ENCODE peak calls at places on chromosomes 6 and 20, in ten cellular contexts. K is stomach, J is ovary, S is HepG2, M is H1, P is A549, L is transverse colon, V is esophagus muscularis mucosa, T is suprapubic skin, C is sigmoid colon. N is an unnamed sample.

GRCh38 chr20:41587956-41588355 is 30.2 kb downstream of the CHD6 start:
- DNase-seq in L (no peak), T (no peak), J (no peak), C (no peak), P (no peak), M (no peak), S (no peak), K (no peak), V (no peak), N (no peak)

GRCh38 chr6:26020291-26020982 is 57.8 kb downstream of the TRIM38 start:
- DNase-seq in T (peak), L (peak), J (peak), C (peak), V (no peak), S (no peak), K (peak), P (peak), M (no peak), N (peak)

GRCh38 chr6:10621227-10621626 is 73.2 kb downstream of the C6orf52 start:
- DNase-seq in T (no peak), P (no peak), K (no peak), M (no peak), V (no peak), L (no peak), S (no peak), J (no peak), C (no peak), N (no peak)

GRCh38 chr20:38421915-38422314 is 13.2 kb downstream of the SNHG17 start:
- DNase-seq in L (no peak), S (no peak), K (no peak), T (no peak), V (no peak), M (no peak), P (no peak), J (no peak), C (no peak), N (no peak)

GRCh38 chr6:36463686-36464085 is 20.9 kb downstream of the KCTD20 start:
- DNase-seq in L (no peak), V (no peak), P (no peak), M (no peak), S (no peak), T (no peak), K (no peak), C (no peak), J (no peak), N (no peak)

GRCh38 chr6:138795809-138796469 is at the start of gene ECT2L:
- DNase-seq in T (peak), V (peak), P (no peak), J (peak), S (no peak), K (peak), L (peak), C (peak), M (peak), N (peak)

GRCh38 chr6:91438570-91438969 is 851.7 kb upstream of the MAP3K7 start:
- DNase-seq in L (no peak), J (no peak), S (no peak), P (no peak), K (no peak), T (no peak), M (no peak), V (no peak), C (no peak), N (no peak)

GRCh38 chr6:134675110-134676038 is 274.5 kb downstream of the ALDH8A1 start:
- DNase-seq in V (no peak), K (no peak), J (no peak), S (no peak), P (no peak), C (no peak), T (no peak), L (no peak), M (no peak), N (no peak)

GRCh38 chr20:25285091-25285647 is 37.3 kb downstream of the PYGB start:
- DNase-seq in M (peak), J (peak), S (no peak), C (peak), P (no peak), K (peak), L (peak), T (peak), V (no peak), N (no peak)

GRCh38 chr6:134026597-134026996 is 25.8 kb downstream of the SLC2A12 start:
- DNase-seq in T (no peak), V (no peak), K (no peak), J (no peak), S (no peak), M (no peak), L (no peak), C (no peak), P (no peak), N (no peak)

GRCh38 chr6:138963531-138963930 is 24.5 kb downstream of the REPS1 start:
- DNase-seq in S (no peak), J (no peak), L (no peak), K (no peak), P (no peak), C (no peak), T (no peak), V (no peak), M (no peak), N (no peak)

GRCh38 chr6:108969776-108970175 is 121.6 kb downstream of the ARMC2 start:
- DNase-seq in V (no peak), K (no peak), M (no peak), C (no peak), T (no peak), S (no peak), L (no peak), P (no peak), J (no peak), N (no peak)

GRCh38 chr20:50256577-50256976 is 65.9 kb downstream of the CEBPB start:
- DNase-seq in T (no peak), S (no peak), P (no peak), C (no peak), J (no peak), K (no peak), V (no peak), L (no peak), M (no peak), N (no peak)

GRCh38 chr20:44888226-44889103 is 3.0 kb downstream of the YWHAB start:
- DNase-seq in V (no peak), T (no peak), C (no peak), L (no peak), P (peak), K (no peak), J (no peak), M (no peak), S (peak), N (no peak)

GRCh38 chr6:56851541-56852248 is 103.2 kb upstream of the BEND6 start:
- DNase-seq in V (no peak), J (peak), K (peak), M (peak), P (peak), L (no peak), S (peak), C (peak), T (no peak), N (peak)

GRCh38 chr6:113564401-113565161 is 292.6 kb upstream of the MARCKS start:
- DNase-seq in J (peak), P (no peak), M (peak), T (peak), V (peak), K (peak), L (peak), S (peak), C (peak), N (peak)

GRCh38 chr6:131116755-131117360 is 18.4 kb upstream of the AKAP7 start:
- DNase-seq in V (no peak), P (peak), C (no peak), T (no peak), K (no peak), S (peak), J (no peak), L (no peak), M (no peak), N (no peak)

GRCh38 chr6:28769626-28770402 is 154.0 kb downstream of the TRIM27 start:
- DNase-seq in M (no peak), L (no peak), J (no peak), V (peak), S (no peak), C (no peak), P (peak), K (no peak), T (no peak), N (no peak)

GRCh38 chr6:137657351-137657911 is 163.2 kb upstream of the OLIG3 start:
- DNase-seq in V (no peak), C (no peak), J (no peak), P (peak), L (no peak), K (no peak), M (no peak), T (no peak), S (no peak), N (no peak)

DNA sequence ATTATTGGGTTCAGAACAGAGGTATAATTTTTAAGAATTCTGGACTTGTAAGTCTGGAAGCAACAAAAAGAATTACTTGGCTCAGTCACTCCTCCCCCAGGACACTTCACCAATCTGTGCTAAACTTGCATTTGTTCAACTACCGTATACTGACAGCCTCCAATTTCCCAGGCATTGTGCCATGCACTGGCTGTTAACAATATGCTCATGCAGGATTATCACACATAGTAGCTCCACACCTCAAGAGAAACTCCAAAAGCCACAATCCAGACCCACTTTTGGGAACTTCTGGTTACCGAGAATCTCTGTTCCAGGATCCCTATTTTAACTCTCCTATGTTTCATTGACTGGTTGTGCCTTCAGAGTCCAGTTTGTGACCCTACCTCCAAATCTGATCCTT is 7.7 kb downstream of the ADGRF1 start:
- DNase-seq in S (no peak), C (no peak), L (no peak), T (no peak), K (no peak), J (no peak), M (no peak), P (no peak), V (peak), N (no peak)
- H3K4me3 ChIP-seq in S (no peak), C (no peak), L (no peak), T (no peak), K (no peak), J (no peak), M (no peak), P (no peak), V (no peak), N (no peak)

DNA sequence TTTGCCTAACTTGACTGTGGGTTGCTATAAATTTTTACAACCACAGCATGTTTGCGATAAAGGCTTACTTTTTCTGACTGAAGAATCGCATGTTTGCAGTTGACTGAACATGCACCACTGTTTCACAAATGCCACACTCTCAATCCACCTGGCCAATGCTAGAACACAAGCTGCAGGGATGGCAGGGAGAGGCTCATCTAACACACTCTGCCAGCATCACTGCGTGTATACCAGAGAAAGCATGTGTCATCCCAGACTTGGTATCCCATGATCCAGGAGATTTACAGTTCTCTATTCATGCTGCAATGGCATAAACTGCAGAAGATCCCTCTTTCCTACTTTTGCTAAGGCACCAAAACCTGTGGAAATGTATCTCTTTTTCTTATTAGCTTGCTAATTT is 187.1 kb downstream of the HIVEP2 start:
- DNase-seq in V (no peak), K (no peak), J (no peak), P (no peak), C (no peak), L (no peak), M (no peak), T (no peak), S (no peak), N (no peak)
- TF ChIP-seq EP300 in V (no peak), K (no peak), J (no peak), P (no peak), C (no peak), L (no peak), M (no peak), T (no peak), S (no peak), N (no peak)

GRCh38 chr6:31619805-31620585 is 520 bp upstream of the PRRC2A start:
- DNase-seq in M (peak), S (peak), T (peak), K (peak), C (peak), L (peak), J (peak), P (peak), V (peak), N (peak)
- TF ChIP-seq POLR2A in M (peak), S (peak), T (peak), K (no peak), C (peak), L (peak), J (peak), P (peak), V (peak), N (peak)

GRCh38 chr6:82687855-82688254 is 324.2 kb downstream of the TPBG start:
- DNase-seq in V (no peak), T (no peak), M (no peak), J (no peak), L (no peak), P (no peak), S (no peak), K (no peak), C (no peak), N (no peak)
- H3K4me3 ChIP-seq in V (no peak), T (no peak), M (no peak), J (no peak), L (no peak), P (no peak), S (no peak), K (no peak), C (no peak), N (no peak)

GRCh38 chr20:51492167-51493092 is 50.1 kb downstream of the NFATC2 start:
- DNase-seq in C (no peak), M (no peak), J (peak), S (no peak), P (no peak), L (no peak), T (peak), K (peak), V (no peak), N (no peak)
- TF ChIP-seq EP300 in C (no peak), M (no peak), J (no peak), S (no peak), P (no peak), L (no peak), T (no peak), K (no peak), V (no peak), N (no peak)

DNA sequence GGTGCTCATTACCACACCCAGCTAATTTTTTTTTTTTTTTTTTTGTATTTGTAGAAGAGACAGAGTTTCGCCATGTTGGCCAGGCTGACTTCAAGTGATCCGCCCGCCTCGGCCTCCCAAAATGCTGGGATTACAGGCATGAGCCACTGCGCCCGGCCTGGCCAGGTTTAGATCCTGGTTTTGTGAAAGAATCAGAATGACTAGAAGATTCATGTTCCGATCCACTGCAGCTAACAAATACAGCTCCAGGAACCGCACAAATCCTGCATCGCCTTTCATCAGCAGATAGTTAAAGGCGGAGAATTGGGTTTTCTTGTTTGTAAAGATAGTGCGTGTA is 151.2 kb upstream of the AKAP12 start:
- DNase-seq in P (no peak), S (no peak), T (no peak), L (no peak), V (no peak), C (no peak), M (no peak), K (no peak), J (no peak), N (no peak)
- TF ChIP-seq POLR2A in P (no peak), S (no peak), T (no peak), L (no peak), V (no peak), C (no peak), M (no peak), K (no peak), J (no peak), N (no peak)

DNA sequence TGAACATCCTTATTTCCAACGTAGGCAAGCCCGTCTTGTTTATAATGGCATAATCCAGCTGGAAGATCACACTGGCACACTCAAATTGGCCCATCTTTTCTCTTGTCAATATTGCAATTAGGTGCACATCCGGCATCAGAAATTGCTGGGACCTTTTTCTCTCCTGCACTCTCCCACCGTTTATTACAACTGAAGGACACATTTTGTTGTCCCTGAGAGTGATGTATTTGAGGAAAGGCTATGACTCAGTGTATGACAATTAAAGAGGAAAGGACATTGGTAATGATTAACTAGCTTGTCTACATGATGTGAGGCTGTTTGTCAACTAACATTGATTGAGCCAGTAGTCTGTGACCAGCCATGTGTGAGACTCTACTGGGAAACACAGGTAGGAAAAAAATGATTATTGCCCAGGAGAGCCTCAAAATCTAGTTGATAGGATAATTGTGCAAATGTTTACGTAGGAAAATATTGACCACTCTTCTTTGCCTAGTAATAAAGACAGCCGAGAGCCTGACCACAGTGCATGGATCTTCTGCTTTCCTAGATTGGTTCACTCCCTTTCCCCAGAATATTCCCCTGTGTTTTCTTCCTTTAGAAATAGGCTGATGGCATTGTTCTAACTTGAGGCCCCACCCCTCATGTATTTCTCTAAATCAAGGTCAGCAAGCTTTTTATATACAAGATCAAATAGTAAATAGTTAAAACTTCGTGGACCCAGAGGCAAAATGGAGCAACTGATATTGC is 230.0 kb upstream of the BTBD3 start:
- DNase-seq in L (no peak), C (no peak), S (peak), V (no peak), J (no peak), T (no peak), K (no peak), M (no peak), P (peak), N (no peak)
- H3K4me3 ChIP-seq in L (no peak), C (no peak), S (no peak), V (no peak), J (no peak), T (no peak), K (peak), M (peak), P (peak), N (no peak)

DNA sequence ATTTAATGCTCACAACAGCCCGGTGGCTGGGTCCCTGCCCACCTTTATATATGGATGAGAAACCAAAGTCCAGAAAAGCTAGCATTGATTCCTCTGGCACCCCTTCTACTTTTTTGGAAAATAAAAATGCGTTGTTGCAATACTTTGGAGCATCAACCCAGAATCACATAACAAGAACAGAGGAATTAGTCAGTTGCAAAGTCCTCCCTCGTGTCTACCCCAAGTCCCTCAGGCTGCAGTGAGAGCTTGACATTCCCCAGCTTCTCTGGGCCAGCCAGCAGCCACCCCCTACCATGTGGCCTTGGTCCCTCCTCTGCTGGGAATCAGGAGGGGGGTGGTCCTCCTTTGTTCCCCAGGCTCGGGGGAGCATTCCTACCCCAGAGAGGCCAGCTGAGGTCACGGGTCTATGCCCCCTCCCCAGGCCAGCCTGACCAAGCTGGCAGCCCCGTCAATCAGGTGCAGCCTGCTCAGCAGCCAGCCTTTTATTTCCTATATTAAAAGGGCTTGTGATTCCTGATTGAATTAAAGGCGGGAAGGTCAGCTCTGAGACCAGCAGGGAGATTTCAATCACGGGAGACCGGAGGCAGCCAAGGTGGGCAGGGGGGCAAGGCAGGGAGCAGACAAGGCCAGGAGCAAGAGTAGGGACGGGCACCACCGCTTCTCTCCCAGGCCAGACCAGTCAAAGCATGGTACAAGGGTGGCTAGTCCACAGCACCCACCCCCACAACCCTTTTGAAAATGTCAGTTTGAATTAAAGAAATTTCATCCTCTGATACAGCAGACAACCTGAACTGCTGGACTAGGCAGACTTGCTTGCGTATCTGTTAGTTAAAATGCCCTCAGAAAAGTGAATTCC is 158.9 kb downstream of the MRPL14 start:
- DNase-seq in T (no peak), J (no peak), L (no peak), K (no peak), V (no peak), C (no peak), P (no peak), M (peak), S (no peak), N (no peak)
- TF ChIP-seq EP300 in T (no peak), J (no peak), L (no peak), K (no peak), V (no peak), C (no peak), P (no peak), M (no peak), S (no peak), N (no peak)